ENCODE peak calls at places on chromosomes 5 and 9, in eight cellular contexts. One of them, this sample, is unnamed. For H3K9me3, the result is how much of the 10 kb centered on the place peaks cover.

GRCh38 chr9:72596451-72597180 is 75.2 kb downstream of the TMC1 start:
- DNase-seq in kidney: no peak
- DNase-seq in astrocyte: peak
- DNase-seq in neural progenitor cell: no peak
- DNase-seq in CD8-positive, alpha-beta T cell: no peak
- DNase-seq in pancreas: no peak
- DNase-seq in HAP-1: no peak
- DNase-seq in adrenal gland: no peak
- DNase-seq in this sample: no peak

GRCh38 chr9:13330396-13331004 is 51.0 kb upstream of the MPDZ start:
- DNase-seq in adrenal gland: peak
- DNase-seq in neural progenitor cell: no peak
- DNase-seq in astrocyte: no peak
- DNase-seq in pancreas: peak
- DNase-seq in HAP-1: no peak
- DNase-seq in kidney: no peak
- DNase-seq in CD8-positive, alpha-beta T cell: no peak
- DNase-seq in this sample: peak

GRCh38 chr9:12809720-12810119 is 34.9 kb downstream of the LURAP1L start:
- DNase-seq in CD8-positive, alpha-beta T cell: no peak
- DNase-seq in neural progenitor cell: no peak
- DNase-seq in adrenal gland: no peak
- DNase-seq in pancreas: no peak
- DNase-seq in HAP-1: no peak
- DNase-seq in kidney: no peak
- DNase-seq in astrocyte: no peak
- DNase-seq in this sample: no peak

GRCh38 chr5:68727931-68728330 is 365.9 kb upstream of the SLC30A5 start:
- DNase-seq in kidney: no peak
- DNase-seq in adrenal gland: no peak
- DNase-seq in astrocyte: peak
- DNase-seq in HAP-1: no peak
- DNase-seq in pancreas: no peak
- DNase-seq in neural progenitor cell: no peak
- DNase-seq in CD8-positive, alpha-beta T cell: no peak
- DNase-seq in this sample: no peak

GRCh38 chr9:97615439-97616072 is 17.6 kb downstream of the TSTD2 start:
- DNase-seq in HAP-1: peak
- DNase-seq in adrenal gland: peak
- DNase-seq in astrocyte: peak
- DNase-seq in pancreas: peak
- DNase-seq in CD8-positive, alpha-beta T cell: peak
- DNase-seq in kidney: no peak
- DNase-seq in neural progenitor cell: peak
- DNase-seq in this sample: peak

GRCh38 chr5:204462-204861 is 13.2 kb downstream of the LRRC14B start:
- DNase-seq in CD8-positive, alpha-beta T cell: no peak
- DNase-seq in pancreas: no peak
- DNase-seq in adrenal gland: no peak
- DNase-seq in astrocyte: no peak
- DNase-seq in kidney: no peak
- DNase-seq in HAP-1: no peak
- DNase-seq in neural progenitor cell: no peak
- DNase-seq in this sample: no peak

GRCh38 chr9:114958021-114958846 is 27.8 kb upstream of the TNFSF8 start:
- DNase-seq in neural progenitor cell: no peak
- DNase-seq in HAP-1: no peak
- DNase-seq in pancreas: no peak
- DNase-seq in adrenal gland: peak
- DNase-seq in astrocyte: no peak
- DNase-seq in CD8-positive, alpha-beta T cell: no peak
- DNase-seq in kidney: no peak
- DNase-seq in this sample: no peak

GRCh38 chr5:4906821-4907220 is 233.3 kb upstream of the ADAMTS16 start:
- DNase-seq in kidney: no peak
- DNase-seq in pancreas: no peak
- DNase-seq in HAP-1: no peak
- DNase-seq in CD8-positive, alpha-beta T cell: no peak
- DNase-seq in adrenal gland: peak
- DNase-seq in astrocyte: peak
- DNase-seq in neural progenitor cell: no peak
- DNase-seq in this sample: peak

GRCh38 chr9:127518091-127518856 is 67.0 kb downstream of the LRSAM1 start:
- DNase-seq in CD8-positive, alpha-beta T cell: peak
- DNase-seq in adrenal gland: no peak
- DNase-seq in HAP-1: no peak
- DNase-seq in pancreas: no peak
- DNase-seq in neural progenitor cell: no peak
- DNase-seq in kidney: peak
- DNase-seq in astrocyte: no peak
- DNase-seq in this sample: no peak

GRCh38 chr9:136171009-136171800 is 33.7 kb downstream of the LHX3 start:
- DNase-seq in kidney: no peak
- DNase-seq in pancreas: no peak
- DNase-seq in HAP-1: peak
- DNase-seq in CD8-positive, alpha-beta T cell: no peak
- DNase-seq in adrenal gland: no peak
- DNase-seq in astrocyte: peak
- DNase-seq in neural progenitor cell: peak
- DNase-seq in this sample: no peak
- H3K4me3 ChIP-seq in kidney: no peak
- H3K4me3 ChIP-seq in pancreas: no peak
- H3K4me3 ChIP-seq in HAP-1: no peak
- H3K4me3 ChIP-seq in CD8-positive, alpha-beta T cell: no peak
- H3K4me3 ChIP-seq in adrenal gland: no peak
- H3K4me3 ChIP-seq in astrocyte: no peak
- H3K4me3 ChIP-seq in neural progenitor cell: no peak
- H3K4me3 ChIP-seq in this sample: no peak

DNA sequence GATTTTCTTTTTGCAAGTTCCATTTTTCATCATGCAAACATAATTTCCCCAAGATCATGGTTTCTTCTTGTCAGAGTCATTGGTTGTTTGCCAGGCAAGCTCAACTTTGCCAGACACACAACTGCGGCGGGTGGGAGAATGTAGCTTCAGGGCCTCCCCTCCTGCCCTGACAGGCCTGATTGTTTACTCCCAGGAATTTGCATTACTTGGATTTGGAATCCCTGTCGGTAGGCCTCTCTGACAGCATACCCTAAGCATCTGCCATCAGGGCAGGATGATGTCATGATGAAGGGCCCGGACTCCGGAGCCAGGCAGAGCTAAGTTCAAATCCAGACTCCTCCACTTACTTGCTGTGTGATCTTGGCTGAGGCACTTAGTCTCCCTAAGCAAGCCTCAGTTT is 15.0 kb downstream of the RPS14 start:
- DNase-seq in astrocyte: peak
- DNase-seq in adrenal gland: no peak
- DNase-seq in pancreas: no peak
- DNase-seq in kidney: no peak
- DNase-seq in CD8-positive, alpha-beta T cell: no peak
- DNase-seq in HAP-1: no peak
- DNase-seq in neural progenitor cell: no peak
- DNase-seq in this sample: peak
- H3K9me3 ChIP-seq in astrocyte: under half
- H3K9me3 ChIP-seq in adrenal gland: under half
- H3K9me3 ChIP-seq in pancreas: under half
- H3K9me3 ChIP-seq in kidney: under half
- H3K9me3 ChIP-seq in CD8-positive, alpha-beta T cell: under half
- H3K9me3 ChIP-seq in HAP-1: under half
- H3K9me3 ChIP-seq in neural progenitor cell: under half
- H3K9me3 ChIP-seq in this sample: under half

GRCh38 chr5:51383494-51384081 is 340 bp downstream of the ISL1 start:
- DNase-seq in astrocyte: no peak
- DNase-seq in HAP-1: peak
- DNase-seq in pancreas: no peak
- DNase-seq in adrenal gland: no peak
- DNase-seq in kidney: no peak
- DNase-seq in neural progenitor cell: peak
- DNase-seq in CD8-positive, alpha-beta T cell: no peak
- DNase-seq in this sample: no peak
- H3K4me3 ChIP-seq in astrocyte: peak
- H3K4me3 ChIP-seq in HAP-1: peak
- H3K4me3 ChIP-seq in pancreas: peak
- H3K4me3 ChIP-seq in adrenal gland: no peak
- H3K4me3 ChIP-seq in kidney: no peak
- H3K4me3 ChIP-seq in neural progenitor cell: peak
- H3K4me3 ChIP-seq in CD8-positive, alpha-beta T cell: no peak
- H3K4me3 ChIP-seq in this sample: peak

GRCh38 chr9:5708414-5708813 is 79.5 kb downstream of the RIC1 start:
- DNase-seq in neural progenitor cell: no peak
- DNase-seq in astrocyte: no peak
- DNase-seq in HAP-1: no peak
- DNase-seq in CD8-positive, alpha-beta T cell: no peak
- DNase-seq in kidney: no peak
- DNase-seq in pancreas: no peak
- DNase-seq in adrenal gland: no peak
- DNase-seq in this sample: no peak
- H3K9me3 ChIP-seq in neural progenitor cell: under half
- H3K9me3 ChIP-seq in astrocyte: under half
- H3K9me3 ChIP-seq in HAP-1: under half
- H3K9me3 ChIP-seq in CD8-positive, alpha-beta T cell: under half
- H3K9me3 ChIP-seq in kidney: under half
- H3K9me3 ChIP-seq in pancreas: under half
- H3K9me3 ChIP-seq in adrenal gland: under half
- H3K9me3 ChIP-seq in this sample: under half

DNA sequence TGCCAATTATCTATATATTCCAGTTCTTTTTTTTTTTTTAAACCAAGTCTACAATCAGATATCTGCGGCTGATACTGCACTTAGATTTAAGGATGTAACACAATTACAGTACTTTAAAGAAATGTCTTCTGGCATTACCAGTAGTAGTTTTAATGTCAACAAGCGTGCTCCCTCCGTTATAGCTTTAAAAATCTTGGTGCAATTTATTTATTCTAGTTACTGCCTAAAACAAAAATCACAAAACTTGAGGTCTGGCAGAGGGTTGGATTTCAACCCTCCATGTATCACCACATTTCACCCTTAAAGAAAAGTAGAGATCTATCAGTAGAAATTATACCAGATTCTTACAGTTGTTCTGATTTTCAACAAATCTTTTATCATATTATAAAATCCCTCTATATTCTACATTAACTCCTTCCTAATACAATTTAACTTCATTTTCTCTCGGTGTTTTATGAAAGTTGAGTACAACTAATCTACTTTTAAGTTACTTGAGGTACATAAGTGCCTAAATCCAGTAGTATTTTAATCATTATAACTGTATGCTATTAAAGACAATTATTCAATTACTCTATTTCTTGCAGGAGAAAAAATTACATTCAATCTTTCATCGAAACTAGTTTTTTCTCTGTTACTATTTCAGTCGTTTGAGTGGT is 2.0 kb upstream of the RICTOR start:
- DNase-seq in neural progenitor cell: no peak
- DNase-seq in astrocyte: no peak
- DNase-seq in HAP-1: no peak
- DNase-seq in adrenal gland: no peak
- DNase-seq in CD8-positive, alpha-beta T cell: no peak
- DNase-seq in kidney: no peak
- DNase-seq in pancreas: no peak
- DNase-seq in this sample: no peak
- H3K4me3 ChIP-seq in neural progenitor cell: no peak
- H3K4me3 ChIP-seq in astrocyte: no peak
- H3K4me3 ChIP-seq in HAP-1: no peak
- H3K4me3 ChIP-seq in adrenal gland: no peak
- H3K4me3 ChIP-seq in CD8-positive, alpha-beta T cell: no peak
- H3K4me3 ChIP-seq in kidney: no peak
- H3K4me3 ChIP-seq in pancreas: no peak
- H3K4me3 ChIP-seq in this sample: no peak

DNA sequence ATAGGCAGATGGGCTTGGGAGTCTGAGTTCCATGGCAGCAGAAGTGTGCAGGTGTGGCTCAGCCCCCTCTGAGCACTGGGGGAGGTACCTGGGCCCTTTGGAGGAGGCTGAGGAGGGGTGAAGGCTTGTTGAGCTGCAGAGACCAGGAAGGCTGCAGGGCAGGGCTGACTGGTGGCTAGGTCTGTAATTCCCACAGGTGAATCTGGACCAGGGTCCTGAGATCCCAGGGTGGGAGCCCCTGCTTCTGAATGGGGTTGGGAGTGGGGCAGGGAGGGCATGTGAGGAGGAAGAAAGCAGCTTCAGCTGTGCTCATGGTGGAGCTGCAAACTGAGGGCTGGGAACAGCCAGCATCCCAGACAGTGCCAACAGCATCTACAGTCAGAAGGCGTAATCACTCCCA is 111.1 kb downstream of the CACNA1B start:
- DNase-seq in neural progenitor cell: no peak
- DNase-seq in CD8-positive, alpha-beta T cell: no peak
- DNase-seq in pancreas: no peak
- DNase-seq in kidney: peak
- DNase-seq in HAP-1: no peak
- DNase-seq in astrocyte: no peak
- DNase-seq in adrenal gland: no peak
- DNase-seq in this sample: no peak
- H3K9me3 ChIP-seq in neural progenitor cell: under half
- H3K9me3 ChIP-seq in CD8-positive, alpha-beta T cell: under half
- H3K9me3 ChIP-seq in pancreas: under half
- H3K9me3 ChIP-seq in kidney: under half
- H3K9me3 ChIP-seq in HAP-1: under half
- H3K9me3 ChIP-seq in astrocyte: under half
- H3K9me3 ChIP-seq in adrenal gland: under half
- H3K9me3 ChIP-seq in this sample: under half